ENCODE peak calls at places on chromosomes 12 and 14, in seven cellular contexts. J, T, Q, K, L, P and A are unnamed samples.

GRCh38 chr14:34465069-34465859 is 3.2 kb upstream of the SPTSSA start:
- DNase-seq in J (peak), T (no peak), Q (no peak), K (peak), L (no peak), P (no peak), A (no peak)

GRCh38 chr14:104253223-104253822 is 114.9 kb downstream of the KIF26A start:
- DNase-seq in J (no peak), T (no peak), Q (no peak), K (no peak), L (no peak), P (no peak), A (no peak)

GRCh38 chr14:101960225-101960624 is 4.1 kb upstream of the DYNC1H1 start:
- DNase-seq in J (peak), T (no peak), Q (no peak), K (peak), L (peak), P (no peak), A (peak)

GRCh38 chr14:55306938-55307589 is 35.8 kb downstream of the FBXO34 start:
- DNase-seq in J (peak), T (no peak), Q (no peak), K (no peak), L (no peak), P (no peak), A (no peak)

GRCh38 chr14:65482769-65483438 is 70.4 kb downstream of the FUT8 start:
- DNase-seq in J (no peak), T (no peak), Q (no peak), K (no peak), L (no peak), P (no peak), A (no peak)

GRCh38 chr12:71748081-71748850 is 6.4 kb upstream of the RAB21 start:
- DNase-seq in J (no peak), T (no peak), Q (no peak), K (no peak), L (no peak), P (no peak), A (no peak)

GRCh38 chr12:52020539-52021336 is 14.0 kb downstream of the TAMALIN start:
- DNase-seq in J (peak), T (peak), Q (no peak), K (peak), L (peak), P (no peak), A (peak)

GRCh38 chr12:29552994-29553748 is 55.7 kb upstream of the OVCH1 start:
- DNase-seq in J (no peak), T (no peak), Q (no peak), K (no peak), L (no peak), P (no peak), A (no peak)

GRCh38 chr12:111102062-111102735 is 181.8 kb upstream of the MYL2 start:
- DNase-seq in J (no peak), T (no peak), Q (no peak), K (no peak), L (no peak), P (peak), A (no peak)

GRCh38 chr14:68395585-68395984 is 397.3 kb downstream of the ZFP36L1 start:
- DNase-seq in J (no peak), T (peak), Q (no peak), K (peak), L (no peak), P (no peak), A (no peak)

GRCh38 chr12:131271724-131272123 is 318.0 kb downstream of the ADGRD1 start:
- DNase-seq in J (no peak), T (no peak), Q (no peak), K (no peak), L (no peak), P (no peak), A (no peak)

GRCh38 chr14:64704743-64705405 is 650 bp downstream of the PLEKHG3 start:
- DNase-seq in J (peak), T (no peak), Q (no peak), K (no peak), L (peak), P (no peak), A (no peak)

GRCh38 chr14:99407416-99407815 is 73.2 kb downstream of the SETD3 start:
- DNase-seq in J (no peak), T (no peak), Q (no peak), K (no peak), L (no peak), P (no peak), A (no peak)

GRCh38 chr12:67697443-67697842 is 48.9 kb downstream of the DYRK2 start:
- DNase-seq in J (no peak), T (no peak), Q (no peak), K (no peak), L (peak), P (no peak), A (no peak)